ENCODE peak calls at places on chromosomes 11 and 22, in six cellular contexts. L, Q, P, M, T and B are unnamed samples.

GRCh38 chr22:38273135-38273761 is 438 bp upstream of the TMEM184B start:
- DNase-seq in L (peak), Q (no peak), P (no peak), M (no peak), T (peak), B (no peak)

GRCh38 chr11:12175694-12176241 is 65.4 kb downstream of the MICAL2 start:
- DNase-seq in L (peak), Q (peak), P (peak), M (no peak), T (peak), B (peak)

GRCh38 chr11:114970908-114971645 is 292.8 kb downstream of the NXPE2 start:
- DNase-seq in L (no peak), Q (no peak), P (no peak), M (no peak), T (no peak), B (no peak)

GRCh38 chr22:43320943-43321900 is 21.9 kb downstream of the SCUBE1 start:
- DNase-seq in L (no peak), Q (no peak), P (no peak), M (no peak), T (no peak), B (no peak)

GRCh38 chr11:86949995-86950993 is 4.9 kb downstream of the FZD4 start:
- DNase-seq in L (peak), Q (peak), P (no peak), M (no peak), T (peak), B (peak)

GRCh38 chr11:380491-380890 is 11.2 kb downstream of the B4GALNT4 start:
- DNase-seq in L (no peak), Q (no peak), P (no peak), M (no peak), T (no peak), B (no peak)

GRCh38 chr22:49751318-49751967 is 76.2 kb downstream of the BRD1 start:
- DNase-seq in L (no peak), Q (no peak), P (no peak), M (no peak), T (no peak), B (no peak)

GRCh38 chr22:44729391-44730012 is 22.9 kb upstream of the ARHGAP8 start:
- DNase-seq in L (peak), Q (peak), P (no peak), M (no peak), T (peak), B (peak)

GRCh38 chr11:63489879-63490278 is 1.1 kb downstream of the PLAAT5 start:
- DNase-seq in L (peak), Q (peak), P (no peak), M (no peak), T (peak), B (peak)

GRCh38 chr11:126318642-126319373 is 14.9 kb downstream of the DCPS start:
- DNase-seq in L (peak), Q (peak), P (no peak), M (peak), T (peak), B (peak)

GRCh38 chr22:46534177-46534776 is 3.1 kb downstream of the CELSR1 start:
- DNase-seq in L (no peak), Q (no peak), P (no peak), M (no peak), T (no peak), B (no peak)

GRCh38 chr22:46531776-46532175 is 5.6 kb downstream of the CELSR1 start:
- DNase-seq in L (no peak), Q (no peak), P (no peak), M (no peak), T (no peak), B (no peak)

GRCh38 chr22:46535876-46536558 is 1.4 kb downstream of the CELSR1 start:
- DNase-seq in L (no peak), Q (no peak), P (peak), M (no peak), T (no peak), B (no peak)

GRCh38 chr22:46534901-46535630 is 2.4 kb downstream of the CELSR1 start:
- DNase-seq in L (no peak), Q (no peak), P (no peak), M (no peak), T (no peak), B (no peak)

GRCh38 chr22:46533434-46533833 is 4.0 kb downstream of the CELSR1 start:
- DNase-seq in L (no peak), Q (no peak), P (peak), M (peak), T (no peak), B (no peak)
- H3K4me3 ChIP-seq in L (no peak), Q (no peak), P (peak), M (no peak), T (no peak), B (no peak)

GRCh38 chr11:45896392-45897068 is 10.5 kb downstream of the FREY1 start:
- DNase-seq in L (no peak), Q (no peak), P (no peak), M (no peak), T (no peak), B (no peak)
- H3K4me3 ChIP-seq in L (no peak), Q (no peak), P (no peak), M (no peak), T (no peak), B (no peak)

GRCh38 chr11:122100222-122101080 is 15.6 kb downstream of the BLID start:
- DNase-seq in L (peak), Q (peak), P (no peak), M (peak), T (peak), B (peak)
- H3K4me3 ChIP-seq in L (peak), Q (peak), P (no peak), M (peak), T (peak), B (peak)

GRCh38 chr22:20132686-20133246 is 1.2 kb downstream of the ZDHHC8 start:
- DNase-seq in L (no peak), Q (no peak), P (no peak), M (no peak), T (no peak), B (no peak)
- H3K4me3 ChIP-seq in L (peak), Q (peak), P (peak), M (peak), T (peak), B (peak)

GRCh38 chr11:65611028-65611757 is 2.8 kb downstream of the MAP3K11 start:
- DNase-seq in L (no peak), Q (no peak), P (no peak), M (no peak), T (peak), B (no peak)
- H3K4me3 ChIP-seq in L (no peak), Q (peak), P (no peak), M (no peak), T (peak), B (peak)

GRCh38 chr11:29129850-29130249 is 887.0 kb downstream of the KCNA4 start:
- DNase-seq in L (no peak), Q (peak), P (peak), M (no peak), T (peak), B (peak)

GRCh38 chr11:29127456-29127855 is 889.4 kb downstream of the KCNA4 start:
- DNase-seq in L (no peak), Q (no peak), P (no peak), M (no peak), T (no peak), B (no peak)

GRCh38 chr11:29125621-29126020 is 891.2 kb downstream of the KCNA4 start:
- DNase-seq in L (no peak), Q (peak), P (no peak), M (no peak), T (no peak), B (no peak)

GRCh38 chr11:29135504-29135903 is 881.3 kb downstream of the KCNA4 start:
- DNase-seq in L (no peak), Q (no peak), P (no peak), M (no peak), T (peak), B (peak)

DNA sequence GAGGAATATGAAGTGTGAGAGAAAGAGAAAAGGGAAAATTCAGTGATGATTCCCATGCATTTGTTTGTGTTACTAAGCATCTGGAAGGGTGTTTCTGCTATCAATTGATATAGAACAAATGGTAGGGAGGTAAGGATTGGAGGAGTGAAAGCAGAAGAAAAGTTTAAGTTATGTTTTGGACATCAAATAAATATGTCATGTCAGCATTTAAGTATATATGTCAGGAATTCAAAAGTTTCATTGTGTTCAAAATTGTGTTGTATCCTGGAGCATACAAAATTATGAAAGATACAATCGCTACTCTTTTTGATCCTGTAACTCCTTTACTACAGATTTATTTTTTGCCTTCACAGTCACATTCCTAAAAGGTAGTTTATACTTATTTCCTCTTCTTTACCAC is 885.8 kb downstream of the KCNA4 start:
- DNase-seq in L (no peak), Q (no peak), P (no peak), M (no peak), T (no peak), B (no peak)
- H3K4me3 ChIP-seq in L (no peak), Q (no peak), P (no peak), M (no peak), T (no peak), B (no peak)

DNA sequence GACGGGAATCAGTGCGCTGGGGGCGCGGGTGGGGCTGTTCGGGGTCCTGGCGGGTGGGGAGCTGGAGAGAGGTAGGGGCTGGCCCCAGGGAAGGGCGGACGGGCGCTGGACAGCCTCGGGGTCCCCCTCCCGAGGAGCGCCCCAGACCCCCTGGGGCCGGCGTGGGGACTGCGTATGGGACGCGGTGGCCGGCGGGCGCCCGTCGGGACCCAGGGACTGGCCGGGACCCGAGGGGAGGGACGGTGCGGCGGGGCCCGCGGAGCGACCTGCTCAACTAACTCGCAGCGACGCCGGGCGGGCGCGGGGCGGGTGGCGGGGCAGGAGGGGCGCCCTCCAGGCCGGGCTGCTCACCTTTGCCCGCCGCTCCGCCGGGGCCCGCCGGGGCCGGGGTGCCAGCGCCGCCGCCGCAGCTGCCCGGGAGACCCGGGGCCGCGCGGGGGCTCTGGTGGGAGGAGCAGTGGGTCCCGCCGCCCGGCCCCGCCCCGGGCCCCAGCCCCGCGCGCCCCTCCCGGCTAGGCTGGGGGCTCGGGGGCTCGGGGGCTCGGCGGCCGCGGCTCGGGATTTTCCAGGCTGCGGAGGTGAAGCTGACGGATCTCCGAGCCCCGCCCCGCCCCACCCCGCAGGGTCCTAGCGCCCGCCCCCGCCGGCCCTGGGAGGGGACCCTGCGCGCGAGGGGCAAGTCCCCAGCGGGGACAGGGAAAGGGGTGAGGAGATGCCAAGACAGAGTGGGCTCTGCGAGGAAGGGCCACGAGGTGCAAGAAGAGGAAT is 12.3 kb downstream of the STARD10 start:
- DNase-seq in L (no peak), Q (no peak), P (no peak), M (peak), T (no peak), B (no peak)
- H3K4me3 ChIP-seq in L (peak), Q (peak), P (peak), M (peak), T (peak), B (peak)

GRCh38 chr22:41563051-41563711 is 2.4 kb downstream of the CSDC2 start:
- DNase-seq in L (peak), Q (peak), P (peak), M (no peak), T (peak), B (peak)
- H3K4me3 ChIP-seq in L (no peak), Q (peak), P (no peak), M (no peak), T (no peak), B (peak)